ENCODE peak calls at places on chromosome 22, in six cellular contexts. One of them, this sample, is unnamed.

GRCh38 chr22:22692707-22693530 is 48.5 kb downstream of the GGTLC2 start:
- DNase-seq in CD4-positive, CD25-positive, alpha-beta regulatory T cell: peak; percentile 40
- DNase-seq in amniotic stem cell: no peak
- DNase-seq in bronchial epithelial cell: peak; percentile 39
- DNase-seq in T-helper 1 cell: peak; percentile 34
- DNase-seq in lower leg skin: no peak
- DNase-seq in this sample: no peak

GRCh38 chr22:33706100-33706499 is 214.2 kb downstream of the LARGE1 start:
- DNase-seq in bronchial epithelial cell: no peak
- DNase-seq in lower leg skin: no peak
- DNase-seq in amniotic stem cell: no peak
- DNase-seq in CD4-positive, CD25-positive, alpha-beta regulatory T cell: no peak
- DNase-seq in T-helper 1 cell: no peak
- DNase-seq in this sample: no peak

GRCh38 chr22:27489265-27489675 is 312.3 kb downstream of the MN1 start:
- DNase-seq in CD4-positive, CD25-positive, alpha-beta regulatory T cell: no peak
- DNase-seq in T-helper 1 cell: no peak
- DNase-seq in amniotic stem cell: peak; percentile 32
- DNase-seq in lower leg skin: no peak
- DNase-seq in bronchial epithelial cell: peak; percentile 50
- DNase-seq in this sample: no peak

GRCh38 chr22:46122511-46122971 is 27.8 kb upstream of the PPARA start:
- DNase-seq in CD4-positive, CD25-positive, alpha-beta regulatory T cell: peak; percentile 58
- DNase-seq in lower leg skin: no peak
- DNase-seq in amniotic stem cell: peak; percentile 41
- DNase-seq in bronchial epithelial cell: no peak
- DNase-seq in T-helper 1 cell: peak; percentile 42
- DNase-seq in this sample: peak; percentile 41

GRCh38 chr22:41933411-41934177 is 7.0 kb upstream of the TNFRSF13C start:
- DNase-seq in amniotic stem cell: no peak
- DNase-seq in T-helper 1 cell: no peak
- DNase-seq in bronchial epithelial cell: no peak
- DNase-seq in lower leg skin: no peak
- DNase-seq in CD4-positive, CD25-positive, alpha-beta regulatory T cell: no peak
- DNase-seq in this sample: no peak

GRCh38 chr22:37242395-37242918 is 1.6 kb downstream of the RAC2 start:
- DNase-seq in CD4-positive, CD25-positive, alpha-beta regulatory T cell: peak; percentile 85
- DNase-seq in bronchial epithelial cell: peak; percentile 67
- DNase-seq in lower leg skin: peak; percentile 63
- DNase-seq in amniotic stem cell: no peak
- DNase-seq in T-helper 1 cell: peak; percentile 82
- DNase-seq in this sample: peak; percentile 81

GRCh38 chr22:21064917-21065864 is 19.4 kb downstream of the LRRC74B start:
- DNase-seq in amniotic stem cell: no peak
- DNase-seq in lower leg skin: no peak
- DNase-seq in T-helper 1 cell: no peak
- DNase-seq in CD4-positive, CD25-positive, alpha-beta regulatory T cell: no peak
- DNase-seq in bronchial epithelial cell: no peak
- DNase-seq in this sample: no peak

GRCh38 chr22:38733329-38734202 is 22.2 kb downstream of the SUN2 start:
- DNase-seq in lower leg skin: no peak
- DNase-seq in CD4-positive, CD25-positive, alpha-beta regulatory T cell: no peak
- DNase-seq in bronchial epithelial cell: peak; percentile 13
- DNase-seq in amniotic stem cell: no peak
- DNase-seq in T-helper 1 cell: no peak
- DNase-seq in this sample: no peak

GRCh38 chr22:36042240-36042639 is 13.6 kb upstream of the RBFOX2 start:
- DNase-seq in bronchial epithelial cell: no peak
- DNase-seq in CD4-positive, CD25-positive, alpha-beta regulatory T cell: no peak
- DNase-seq in T-helper 1 cell: no peak
- DNase-seq in amniotic stem cell: no peak
- DNase-seq in lower leg skin: no peak
- DNase-seq in this sample: no peak

GRCh38 chr22:20424937-20425587 is 12.6 kb downstream of the SCARF2 start:
- DNase-seq in CD4-positive, CD25-positive, alpha-beta regulatory T cell: no peak
- DNase-seq in bronchial epithelial cell: no peak
- DNase-seq in amniotic stem cell: no peak
- DNase-seq in T-helper 1 cell: no peak
- DNase-seq in lower leg skin: no peak
- DNase-seq in this sample: no peak

GRCh38 chr22:37604875-37605274 is 3.8 kb upstream of the GGA1 start:
- DNase-seq in amniotic stem cell: no peak
- DNase-seq in bronchial epithelial cell: no peak
- DNase-seq in T-helper 1 cell: peak; percentile 30
- DNase-seq in lower leg skin: no peak
- DNase-seq in CD4-positive, CD25-positive, alpha-beta regulatory T cell: peak; percentile 46
- DNase-seq in this sample: no peak

GRCh38 chr22:35923026-35923425 is 105.6 kb downstream of the RBFOX2 start:
- DNase-seq in CD4-positive, CD25-positive, alpha-beta regulatory T cell: no peak
- DNase-seq in bronchial epithelial cell: no peak
- DNase-seq in amniotic stem cell: no peak
- DNase-seq in lower leg skin: no peak
- DNase-seq in T-helper 1 cell: no peak
- DNase-seq in this sample: no peak

GRCh38 chr22:26558246-26558895 is 31.6 kb downstream of the TPST2 start:
- DNase-seq in CD4-positive, CD25-positive, alpha-beta regulatory T cell: no peak
- DNase-seq in lower leg skin: no peak
- DNase-seq in bronchial epithelial cell: no peak
- DNase-seq in amniotic stem cell: no peak
- DNase-seq in T-helper 1 cell: no peak
- DNase-seq in this sample: no peak

GRCh38 chr22:46070722-46071450 is 79.4 kb upstream of the PPARA start:
- DNase-seq in T-helper 1 cell: no peak
- DNase-seq in lower leg skin: no peak
- DNase-seq in CD4-positive, CD25-positive, alpha-beta regulatory T cell: no peak
- DNase-seq in bronchial epithelial cell: no peak
- DNase-seq in amniotic stem cell: no peak
- DNase-seq in this sample: peak; percentile 89

GRCh38 chr22:41217553-41218157 is 12.5 kb downstream of the L3MBTL2 start:
- DNase-seq in T-helper 1 cell: no peak
- DNase-seq in CD4-positive, CD25-positive, alpha-beta regulatory T cell: no peak
- DNase-seq in lower leg skin: peak; percentile 51
- DNase-seq in amniotic stem cell: peak; percentile 51
- DNase-seq in bronchial epithelial cell: peak; percentile 97
- DNase-seq in this sample: peak; percentile 56

GRCh38 chr22:22244337-22245250 is at the start of gene VPREB1:
- DNase-seq in lower leg skin: no peak
- DNase-seq in CD4-positive, CD25-positive, alpha-beta regulatory T cell: no peak
- DNase-seq in T-helper 1 cell: no peak
- DNase-seq in bronchial epithelial cell: no peak
- DNase-seq in amniotic stem cell: no peak
- DNase-seq in this sample: peak; percentile 40

GRCh38 chr22:40010752-40011145 is 16.0 kb downstream of the FAM83F start:
- DNase-seq in bronchial epithelial cell: no peak
- DNase-seq in CD4-positive, CD25-positive, alpha-beta regulatory T cell: no peak
- DNase-seq in T-helper 1 cell: no peak
- DNase-seq in lower leg skin: no peak
- DNase-seq in amniotic stem cell: no peak
- DNase-seq in this sample: no peak

GRCh38 chr22:23180301-23180892 is at the start of gene BCR:
- DNase-seq in T-helper 1 cell: peak; percentile 36
- DNase-seq in CD4-positive, CD25-positive, alpha-beta regulatory T cell: peak; percentile 58
- DNase-seq in lower leg skin: peak; percentile 41
- DNase-seq in amniotic stem cell: no peak
- DNase-seq in bronchial epithelial cell: peak; percentile 38
- DNase-seq in this sample: no peak

GRCh38 chr22:22215659-22216449 is 28.7 kb upstream of the VPREB1 start:
- DNase-seq in bronchial epithelial cell: no peak
- DNase-seq in T-helper 1 cell: no peak
- DNase-seq in lower leg skin: no peak
- DNase-seq in CD4-positive, CD25-positive, alpha-beta regulatory T cell: no peak
- DNase-seq in amniotic stem cell: no peak
- DNase-seq in this sample: no peak

GRCh38 chr22:23106906-23107367 is 34.9 kb downstream of the RSPH14 start:
- DNase-seq in lower leg skin: no peak
- DNase-seq in CD4-positive, CD25-positive, alpha-beta regulatory T cell: no peak
- DNase-seq in amniotic stem cell: no peak
- DNase-seq in bronchial epithelial cell: no peak
- DNase-seq in T-helper 1 cell: no peak
- DNase-seq in this sample: no peak

GRCh38 chr22:44746836-44747519 is 5.4 kb upstream of the ARHGAP8 start:
- DNase-seq in amniotic stem cell: no peak
- DNase-seq in lower leg skin: no peak
- DNase-seq in CD4-positive, CD25-positive, alpha-beta regulatory T cell: no peak
- DNase-seq in bronchial epithelial cell: peak; percentile 68
- DNase-seq in T-helper 1 cell: no peak
- DNase-seq in this sample: no peak

This sample was measured in KG1.